ENCODE peak calls at places on chromosomes 6 and 20, in ten cellular contexts. One of them, this sample, is unnamed.
A peak's percentile ranks its signal among the peaks of the same experiment; 100 is the strongest.

GRCh38 chr6:11207199-11207968 is 25.1 kb downstream of the NEDD9 start:
- DNase-seq in SW480: peak; percentile 54
- DNase-seq in right cardiac atrium: peak; percentile 67
- DNase-seq in stimulated activated CD4-positive, alpha-beta T cell treated with anti-CD3 and anti-CD28 coated beads, Interleukin-15, amount 100 ng/mL, for 24 hours: no peak
- DNase-seq in body of pancreas: peak; percentile 68
- DNase-seq in substantia nigra: peak; percentile 9
- DNase-seq in central memory CD4-positive, alpha-beta T cell: no peak
- DNase-seq in NCI-H446: no peak
- DNase-seq in fibroblast of the aortic adventitia: peak; percentile 99
- DNase-seq in Karpas-422: no peak
- DNase-seq in this sample: peak; percentile 8

GRCh38 chr6:41489284-41489851 is 56.8 kb upstream of the FOXP4 start:
- DNase-seq in substantia nigra: no peak
- DNase-seq in NCI-H446: no peak
- DNase-seq in right cardiac atrium: no peak
- DNase-seq in Karpas-422: no peak
- DNase-seq in fibroblast of the aortic adventitia: peak; percentile 43
- DNase-seq in SW480: no peak
- DNase-seq in central memory CD4-positive, alpha-beta T cell: no peak
- DNase-seq in stimulated activated CD4-positive, alpha-beta T cell treated with anti-CD3 and anti-CD28 coated beads, Interleukin-15, amount 100 ng/mL, for 24 hours: no peak
- DNase-seq in body of pancreas: no peak
- DNase-seq in this sample: no peak

GRCh38 chr20:23125625-23126191 is 39.6 kb upstream of the CD93 start:
- DNase-seq in right cardiac atrium: peak; percentile 71
- DNase-seq in Karpas-422: peak; percentile 94
- DNase-seq in central memory CD4-positive, alpha-beta T cell: no peak
- DNase-seq in fibroblast of the aortic adventitia: peak; percentile 73
- DNase-seq in substantia nigra: peak; percentile 29
- DNase-seq in stimulated activated CD4-positive, alpha-beta T cell treated with anti-CD3 and anti-CD28 coated beads, Interleukin-15, amount 100 ng/mL, for 24 hours: no peak
- DNase-seq in SW480: no peak
- DNase-seq in body of pancreas: no peak
- DNase-seq in NCI-H446: no peak
- DNase-seq in this sample: no peak

GRCh38 chr6:34970962-34971361 is 81.9 kb downstream of the ANKS1A start:
- DNase-seq in SW480: no peak
- DNase-seq in central memory CD4-positive, alpha-beta T cell: no peak
- DNase-seq in substantia nigra: no peak
- DNase-seq in body of pancreas: no peak
- DNase-seq in right cardiac atrium: no peak
- DNase-seq in NCI-H446: no peak
- DNase-seq in stimulated activated CD4-positive, alpha-beta T cell treated with anti-CD3 and anti-CD28 coated beads, Interleukin-15, amount 100 ng/mL, for 24 hours: no peak
- DNase-seq in Karpas-422: no peak
- DNase-seq in fibroblast of the aortic adventitia: peak; percentile 69
- DNase-seq in this sample: no peak

GRCh38 chr20:62633571-62634329 is 8.6 kb upstream of the SLCO4A1 start:
- DNase-seq in body of pancreas: no peak
- DNase-seq in stimulated activated CD4-positive, alpha-beta T cell treated with anti-CD3 and anti-CD28 coated beads, Interleukin-15, amount 100 ng/mL, for 24 hours: no peak
- DNase-seq in NCI-H446: no peak
- DNase-seq in Karpas-422: no peak
- DNase-seq in SW480: no peak
- DNase-seq in substantia nigra: no peak
- DNase-seq in fibroblast of the aortic adventitia: no peak
- DNase-seq in central memory CD4-positive, alpha-beta T cell: no peak
- DNase-seq in right cardiac atrium: peak; percentile 34
- DNase-seq in this sample: no peak

GRCh38 chr6:29651413-29652197 is 5.3 kb upstream of the MOG start:
- DNase-seq in NCI-H446: peak; percentile 50
- DNase-seq in fibroblast of the aortic adventitia: peak; percentile 53
- DNase-seq in body of pancreas: no peak
- DNase-seq in right cardiac atrium: no peak
- DNase-seq in Karpas-422: peak; percentile 73
- DNase-seq in central memory CD4-positive, alpha-beta T cell: peak; percentile 38
- DNase-seq in stimulated activated CD4-positive, alpha-beta T cell treated with anti-CD3 and anti-CD28 coated beads, Interleukin-15, amount 100 ng/mL, for 24 hours: no peak
- DNase-seq in substantia nigra: no peak
- DNase-seq in SW480: peak; percentile 47
- DNase-seq in this sample: peak; percentile 5

GRCh38 chr6:85372188-85372914 is 77.5 kb upstream of the NT5E start:
- DNase-seq in NCI-H446: no peak
- DNase-seq in SW480: no peak
- DNase-seq in stimulated activated CD4-positive, alpha-beta T cell treated with anti-CD3 and anti-CD28 coated beads, Interleukin-15, amount 100 ng/mL, for 24 hours: no peak
- DNase-seq in central memory CD4-positive, alpha-beta T cell: no peak
- DNase-seq in Karpas-422: peak; percentile 55
- DNase-seq in substantia nigra: no peak
- DNase-seq in right cardiac atrium: no peak
- DNase-seq in fibroblast of the aortic adventitia: peak; percentile 54
- DNase-seq in body of pancreas: no peak
- DNase-seq in this sample: peak; percentile 37

GRCh38 chr6:112439010-112439409 is 91.9 kb downstream of the RFPL4B start:
- DNase-seq in NCI-H446: no peak
- DNase-seq in central memory CD4-positive, alpha-beta T cell: no peak
- DNase-seq in fibroblast of the aortic adventitia: peak; percentile 2
- DNase-seq in Karpas-422: no peak
- DNase-seq in stimulated activated CD4-positive, alpha-beta T cell treated with anti-CD3 and anti-CD28 coated beads, Interleukin-15, amount 100 ng/mL, for 24 hours: no peak
- DNase-seq in substantia nigra: no peak
- DNase-seq in SW480: no peak
- DNase-seq in right cardiac atrium: peak; percentile 33
- DNase-seq in body of pancreas: peak; percentile 36
- DNase-seq in this sample: no peak

GRCh38 chr6:137237413-137238170 is 18.4 kb upstream of the IFNGR1 start:
- DNase-seq in SW480: no peak
- DNase-seq in right cardiac atrium: no peak
- DNase-seq in central memory CD4-positive, alpha-beta T cell: no peak
- DNase-seq in NCI-H446: no peak
- DNase-seq in substantia nigra: no peak
- DNase-seq in fibroblast of the aortic adventitia: peak; percentile 90
- DNase-seq in body of pancreas: no peak
- DNase-seq in stimulated activated CD4-positive, alpha-beta T cell treated with anti-CD3 and anti-CD28 coated beads, Interleukin-15, amount 100 ng/mL, for 24 hours: no peak
- DNase-seq in Karpas-422: no peak
- DNase-seq in this sample: no peak

GRCh38 chr6:53484409-53485280 is 60.3 kb downstream of the GCLC start:
- DNase-seq in fibroblast of the aortic adventitia: peak; percentile 90
- DNase-seq in SW480: peak; percentile 41
- DNase-seq in central memory CD4-positive, alpha-beta T cell: peak; percentile 58
- DNase-seq in body of pancreas: peak; percentile 88
- DNase-seq in substantia nigra: peak; percentile 62
- DNase-seq in Karpas-422: peak; percentile 92
- DNase-seq in stimulated activated CD4-positive, alpha-beta T cell treated with anti-CD3 and anti-CD28 coated beads, Interleukin-15, amount 100 ng/mL, for 24 hours: peak; percentile 80
- DNase-seq in right cardiac atrium: peak; percentile 50
- DNase-seq in NCI-H446: peak; percentile 74
- DNase-seq in this sample: peak; percentile 37

GRCh38 chr6:111552241-111552744 is 53.4 kb downstream of the TRAF3IP2 start:
- DNase-seq in right cardiac atrium: peak; percentile 73
- DNase-seq in fibroblast of the aortic adventitia: peak; percentile 99
- DNase-seq in Karpas-422: no peak
- DNase-seq in stimulated activated CD4-positive, alpha-beta T cell treated with anti-CD3 and anti-CD28 coated beads, Interleukin-15, amount 100 ng/mL, for 24 hours: no peak
- DNase-seq in substantia nigra: peak; percentile 33
- DNase-seq in body of pancreas: peak; percentile 83
- DNase-seq in central memory CD4-positive, alpha-beta T cell: no peak
- DNase-seq in SW480: peak; percentile 65
- DNase-seq in NCI-H446: peak; percentile 78
- DNase-seq in this sample: no peak

GRCh38 chr20:10551732-10552724 is 116.9 kb downstream of the SLX4IP start:
- DNase-seq in Karpas-422: no peak
- DNase-seq in NCI-H446: peak; percentile 5
- DNase-seq in stimulated activated CD4-positive, alpha-beta T cell treated with anti-CD3 and anti-CD28 coated beads, Interleukin-15, amount 100 ng/mL, for 24 hours: peak; percentile 31
- DNase-seq in substantia nigra: no peak
- DNase-seq in fibroblast of the aortic adventitia: no peak
- DNase-seq in SW480: no peak
- DNase-seq in right cardiac atrium: peak; percentile 48
- DNase-seq in central memory CD4-positive, alpha-beta T cell: no peak
- DNase-seq in body of pancreas: no peak
- DNase-seq in this sample: peak; percentile 47

GRCh38 chr6:19024737-19025136 is 637.6 kb downstream of the RNF144B start:
- DNase-seq in substantia nigra: no peak
- DNase-seq in Karpas-422: peak; percentile 69
- DNase-seq in body of pancreas: peak; percentile 16
- DNase-seq in fibroblast of the aortic adventitia: peak; percentile 42
- DNase-seq in stimulated activated CD4-positive, alpha-beta T cell treated with anti-CD3 and anti-CD28 coated beads, Interleukin-15, amount 100 ng/mL, for 24 hours: no peak
- DNase-seq in right cardiac atrium: no peak
- DNase-seq in SW480: peak; percentile 35
- DNase-seq in central memory CD4-positive, alpha-beta T cell: no peak
- DNase-seq in NCI-H446: peak; percentile 51
- DNase-seq in this sample: no peak

GRCh38 chr20:46308258-46309157 is at the start of gene CDH22:
- DNase-seq in central memory CD4-positive, alpha-beta T cell: peak; percentile 16
- DNase-seq in stimulated activated CD4-positive, alpha-beta T cell treated with anti-CD3 and anti-CD28 coated beads, Interleukin-15, amount 100 ng/mL, for 24 hours: peak; percentile 66
- DNase-seq in right cardiac atrium: peak; percentile 78
- DNase-seq in SW480: peak; percentile 34
- DNase-seq in body of pancreas: peak; percentile 63
- DNase-seq in Karpas-422: peak; percentile 80
- DNase-seq in fibroblast of the aortic adventitia: peak; percentile 19
- DNase-seq in NCI-H446: peak; percentile 19
- DNase-seq in substantia nigra: peak; percentile 25
- DNase-seq in this sample: no peak

GRCh38 chr6:68760486-68760885 is 125.4 kb downstream of the ADGRB3 start:
- DNase-seq in NCI-H446: peak; percentile 55
- DNase-seq in right cardiac atrium: no peak
- DNase-seq in central memory CD4-positive, alpha-beta T cell: no peak
- DNase-seq in stimulated activated CD4-positive, alpha-beta T cell treated with anti-CD3 and anti-CD28 coated beads, Interleukin-15, amount 100 ng/mL, for 24 hours: no peak
- DNase-seq in substantia nigra: no peak
- DNase-seq in Karpas-422: no peak
- DNase-seq in body of pancreas: no peak
- DNase-seq in fibroblast of the aortic adventitia: no peak
- DNase-seq in SW480: no peak
- DNase-seq in this sample: no peak

GRCh38 chr20:19789446-19789845 is 31.4 kb downstream of the RIN2 start:
- DNase-seq in stimulated activated CD4-positive, alpha-beta T cell treated with anti-CD3 and anti-CD28 coated beads, Interleukin-15, amount 100 ng/mL, for 24 hours: no peak
- DNase-seq in central memory CD4-positive, alpha-beta T cell: no peak
- DNase-seq in substantia nigra: no peak
- DNase-seq in right cardiac atrium: no peak
- DNase-seq in Karpas-422: peak; percentile 48
- DNase-seq in body of pancreas: no peak
- DNase-seq in NCI-H446: no peak
- DNase-seq in fibroblast of the aortic adventitia: no peak
- DNase-seq in SW480: no peak
- DNase-seq in this sample: no peak

GRCh38 chr6:105320766-105321165 is 82.1 kb downstream of the PREP start:
- DNase-seq in substantia nigra: no peak
- DNase-seq in stimulated activated CD4-positive, alpha-beta T cell treated with anti-CD3 and anti-CD28 coated beads, Interleukin-15, amount 100 ng/mL, for 24 hours: no peak
- DNase-seq in fibroblast of the aortic adventitia: no peak
- DNase-seq in SW480: no peak
- DNase-seq in body of pancreas: peak; percentile 59
- DNase-seq in central memory CD4-positive, alpha-beta T cell: no peak
- DNase-seq in right cardiac atrium: no peak
- DNase-seq in NCI-H446: peak; percentile 52
- DNase-seq in Karpas-422: no peak
- DNase-seq in this sample: no peak

GRCh38 chr6:26126394-26127221 is 39.4 kb downstream of the HFE start:
- DNase-seq in substantia nigra: peak; percentile 67
- DNase-seq in NCI-H446: no peak
- DNase-seq in central memory CD4-positive, alpha-beta T cell: no peak
- DNase-seq in Karpas-422: no peak
- DNase-seq in fibroblast of the aortic adventitia: no peak
- DNase-seq in body of pancreas: no peak
- DNase-seq in right cardiac atrium: no peak
- DNase-seq in SW480: peak; percentile 16
- DNase-seq in stimulated activated CD4-positive, alpha-beta T cell treated with anti-CD3 and anti-CD28 coated beads, Interleukin-15, amount 100 ng/mL, for 24 hours: no peak
- DNase-seq in this sample: no peak

GRCh38 chr20:35644806-35645205 is 19.9 kb downstream of the CPNE1 start:
- DNase-seq in Karpas-422: no peak
- DNase-seq in stimulated activated CD4-positive, alpha-beta T cell treated with anti-CD3 and anti-CD28 coated beads, Interleukin-15, amount 100 ng/mL, for 24 hours: no peak
- DNase-seq in SW480: no peak
- DNase-seq in fibroblast of the aortic adventitia: no peak
- DNase-seq in substantia nigra: no peak
- DNase-seq in right cardiac atrium: no peak
- DNase-seq in central memory CD4-positive, alpha-beta T cell: no peak
- DNase-seq in NCI-H446: no peak
- DNase-seq in body of pancreas: no peak
- DNase-seq in this sample: no peak

GRCh38 chr20:25669826-25670422 is 26.7 kb downstream of the ZNF337 start:
- DNase-seq in body of pancreas: no peak
- DNase-seq in stimulated activated CD4-positive, alpha-beta T cell treated with anti-CD3 and anti-CD28 coated beads, Interleukin-15, amount 100 ng/mL, for 24 hours: no peak
- DNase-seq in Karpas-422: peak; percentile 65
- DNase-seq in right cardiac atrium: no peak
- DNase-seq in substantia nigra: no peak
- DNase-seq in fibroblast of the aortic adventitia: peak; percentile 80
- DNase-seq in SW480: no peak
- DNase-seq in central memory CD4-positive, alpha-beta T cell: no peak
- DNase-seq in NCI-H446: no peak
- DNase-seq in this sample: no peak

GRCh38 chr6:14784596-14785360 is 461.1 kb upstream of the JARID2 start:
- DNase-seq in SW480: no peak
- DNase-seq in NCI-H446: no peak
- DNase-seq in Karpas-422: no peak
- DNase-seq in body of pancreas: no peak
- DNase-seq in substantia nigra: no peak
- DNase-seq in right cardiac atrium: no peak
- DNase-seq in fibroblast of the aortic adventitia: no peak
- DNase-seq in stimulated activated CD4-positive, alpha-beta T cell treated with anti-CD3 and anti-CD28 coated beads, Interleukin-15, amount 100 ng/mL, for 24 hours: peak; percentile 23
- DNase-seq in central memory CD4-positive, alpha-beta T cell: peak; percentile 13
- DNase-seq in this sample: no peak

GRCh38 chr6:40876336-40876735 is 162.7 kb downstream of the UNC5CL start:
- DNase-seq in substantia nigra: no peak
- DNase-seq in NCI-H446: no peak
- DNase-seq in stimulated activated CD4-positive, alpha-beta T cell treated with anti-CD3 and anti-CD28 coated beads, Interleukin-15, amount 100 ng/mL, for 24 hours: no peak
- DNase-seq in right cardiac atrium: no peak
- DNase-seq in Karpas-422: no peak
- DNase-seq in central memory CD4-positive, alpha-beta T cell: no peak
- DNase-seq in body of pancreas: no peak
- DNase-seq in SW480: no peak
- DNase-seq in fibroblast of the aortic adventitia: no peak
- DNase-seq in this sample: no peak

GRCh38 chr20:9172908-9173307 is 104.0 kb downstream of the PLCB4 start:
- DNase-seq in substantia nigra: no peak
- DNase-seq in body of pancreas: no peak
- DNase-seq in Karpas-422: no peak
- DNase-seq in NCI-H446: peak; percentile 10
- DNase-seq in right cardiac atrium: no peak
- DNase-seq in fibroblast of the aortic adventitia: peak; percentile 22
- DNase-seq in central memory CD4-positive, alpha-beta T cell: no peak
- DNase-seq in stimulated activated CD4-positive, alpha-beta T cell treated with anti-CD3 and anti-CD28 coated beads, Interleukin-15, amount 100 ng/mL, for 24 hours: no peak
- DNase-seq in SW480: peak; percentile 80
- DNase-seq in this sample: no peak

GRCh38 chr6:24848461-24848860 is 49.7 kb upstream of the ARMH2 start:
- DNase-seq in stimulated activated CD4-positive, alpha-beta T cell treated with anti-CD3 and anti-CD28 coated beads, Interleukin-15, amount 100 ng/mL, for 24 hours: no peak
- DNase-seq in body of pancreas: no peak
- DNase-seq in central memory CD4-positive, alpha-beta T cell: no peak
- DNase-seq in substantia nigra: peak; percentile 17
- DNase-seq in Karpas-422: no peak
- DNase-seq in SW480: no peak
- DNase-seq in fibroblast of the aortic adventitia: no peak
- DNase-seq in right cardiac atrium: no peak
- DNase-seq in NCI-H446: no peak
- DNase-seq in this sample: no peak

GRCh38 chr6:170192905-170193304 is 98.0 kb downstream of the DLL1 start:
- DNase-seq in substantia nigra: no peak
- DNase-seq in central memory CD4-positive, alpha-beta T cell: no peak
- DNase-seq in SW480: no peak
- DNase-seq in right cardiac atrium: no peak
- DNase-seq in stimulated activated CD4-positive, alpha-beta T cell treated with anti-CD3 and anti-CD28 coated beads, Interleukin-15, amount 100 ng/mL, for 24 hours: no peak
- DNase-seq in body of pancreas: no peak
- DNase-seq in fibroblast of the aortic adventitia: no peak
- DNase-seq in NCI-H446: no peak
- DNase-seq in Karpas-422: peak; percentile 5
- DNase-seq in this sample: no peak

GRCh38 chr6:133062702-133063319 is 178.3 kb upstream of the EYA4 start:
- DNase-seq in Karpas-422: no peak
- DNase-seq in substantia nigra: no peak
- DNase-seq in fibroblast of the aortic adventitia: no peak
- DNase-seq in central memory CD4-positive, alpha-beta T cell: no peak
- DNase-seq in NCI-H446: no peak
- DNase-seq in right cardiac atrium: peak; percentile 63
- DNase-seq in SW480: no peak
- DNase-seq in stimulated activated CD4-positive, alpha-beta T cell treated with anti-CD3 and anti-CD28 coated beads, Interleukin-15, amount 100 ng/mL, for 24 hours: no peak
- DNase-seq in body of pancreas: no peak
- DNase-seq in this sample: no peak

GRCh38 chr6:20680697-20681165 is 146.5 kb downstream of the CDKAL1 start:
- DNase-seq in fibroblast of the aortic adventitia: peak; percentile 39
- DNase-seq in central memory CD4-positive, alpha-beta T cell: no peak
- DNase-seq in NCI-H446: no peak
- DNase-seq in body of pancreas: no peak
- DNase-seq in substantia nigra: no peak
- DNase-seq in Karpas-422: no peak
- DNase-seq in right cardiac atrium: no peak
- DNase-seq in SW480: no peak
- DNase-seq in stimulated activated CD4-positive, alpha-beta T cell treated with anti-CD3 and anti-CD28 coated beads, Interleukin-15, amount 100 ng/mL, for 24 hours: no peak
- DNase-seq in this sample: no peak

GRCh38 chr6:112360498-112360897 is 13.4 kb downstream of the RFPL4B start:
- DNase-seq in NCI-H446: no peak
- DNase-seq in substantia nigra: no peak
- DNase-seq in central memory CD4-positive, alpha-beta T cell: no peak
- DNase-seq in stimulated activated CD4-positive, alpha-beta T cell treated with anti-CD3 and anti-CD28 coated beads, Interleukin-15, amount 100 ng/mL, for 24 hours: no peak
- DNase-seq in body of pancreas: no peak
- DNase-seq in SW480: no peak
- DNase-seq in Karpas-422: no peak
- DNase-seq in right cardiac atrium: peak; percentile 32
- DNase-seq in fibroblast of the aortic adventitia: no peak
- DNase-seq in this sample: no peak